ENCODE peak calls at places on chromosomes 13 and 19, in nine cellular contexts. One of them, this sample, is unnamed.
A peak's percentile ranks its signal among the peaks of the same experiment; 100 is the strongest.

GRCh38 chr19:42116308-42117075 is 15.8 kb downstream of the POU2F2 start:
- DNase-seq in cardiac fibroblast: no peak
- DNase-seq in fibroblast of pulmonary artery: no peak
- DNase-seq in fibroblast of lung: no peak
- DNase-seq in thoracic aorta: no peak
- DNase-seq in RWPE1: no peak
- DNase-seq in AG09309: no peak
- DNase-seq in body of pancreas: no peak
- DNase-seq in PC-3: no peak
- DNase-seq in this sample: no peak

GRCh38 chr19:16206637-16207036 is 8.9 kb downstream of the AP1M1 start:
- DNase-seq in cardiac fibroblast: no peak
- DNase-seq in fibroblast of pulmonary artery: no peak
- DNase-seq in fibroblast of lung: no peak
- DNase-seq in thoracic aorta: no peak
- DNase-seq in RWPE1: no peak
- DNase-seq in AG09309: no peak
- DNase-seq in body of pancreas: no peak
- DNase-seq in PC-3: no peak
- DNase-seq in this sample: no peak

GRCh38 chr19:15316498-15316897 is 15.8 kb downstream of the BRD4 start:
- DNase-seq in cardiac fibroblast: peak; percentile 34
- DNase-seq in fibroblast of pulmonary artery: no peak
- DNase-seq in fibroblast of lung: peak; percentile 72
- DNase-seq in thoracic aorta: no peak
- DNase-seq in RWPE1: no peak
- DNase-seq in AG09309: no peak
- DNase-seq in body of pancreas: no peak
- DNase-seq in PC-3: no peak
- DNase-seq in this sample: no peak

GRCh38 chr13:111627596-111627995 is 307.2 kb downstream of the TEX29 start:
- DNase-seq in cardiac fibroblast: no peak
- DNase-seq in fibroblast of pulmonary artery: no peak
- DNase-seq in fibroblast of lung: no peak
- DNase-seq in thoracic aorta: no peak
- DNase-seq in RWPE1: no peak
- DNase-seq in AG09309: no peak
- DNase-seq in body of pancreas: no peak
- DNase-seq in PC-3: no peak
- DNase-seq in this sample: no peak

GRCh38 chr13:94917814-94918213 is 205.5 kb upstream of the SOX21 start:
- DNase-seq in cardiac fibroblast: peak; percentile 7
- DNase-seq in fibroblast of pulmonary artery: peak; percentile 10
- DNase-seq in fibroblast of lung: peak; percentile 6
- DNase-seq in thoracic aorta: no peak
- DNase-seq in RWPE1: no peak
- DNase-seq in AG09309: no peak
- DNase-seq in body of pancreas: no peak
- DNase-seq in PC-3: peak; percentile 14
- DNase-seq in this sample: peak; percentile 27

GRCh38 chr13:74450976-74451375 is 316.8 kb upstream of the KLF12 start:
- DNase-seq in cardiac fibroblast: peak; percentile 62
- DNase-seq in fibroblast of pulmonary artery: no peak
- DNase-seq in fibroblast of lung: peak; percentile 35
- DNase-seq in thoracic aorta: no peak
- DNase-seq in RWPE1: no peak
- DNase-seq in AG09309: no peak
- DNase-seq in body of pancreas: no peak
- DNase-seq in PC-3: no peak
- DNase-seq in this sample: no peak

GRCh38 chr13:49351871-49352270 is 92.0 kb downstream of the CAB39L start:
- DNase-seq in cardiac fibroblast: peak; percentile 78
- DNase-seq in fibroblast of pulmonary artery: no peak
- DNase-seq in fibroblast of lung: peak; percentile 93
- DNase-seq in thoracic aorta: no peak
- DNase-seq in RWPE1: no peak
- DNase-seq in AG09309: no peak
- DNase-seq in body of pancreas: no peak
- DNase-seq in PC-3: peak; percentile 48
- DNase-seq in this sample: no peak

GRCh38 chr19:19321143-19321577 is 531 bp downstream of the MAU2 start:
- DNase-seq in cardiac fibroblast: no peak
- DNase-seq in fibroblast of pulmonary artery: no peak
- DNase-seq in fibroblast of lung: peak; percentile 6
- DNase-seq in thoracic aorta: no peak
- DNase-seq in RWPE1: no peak
- DNase-seq in AG09309: no peak
- DNase-seq in body of pancreas: no peak
- DNase-seq in PC-3: peak; percentile 29
- DNase-seq in this sample: peak; percentile 9

DNA sequence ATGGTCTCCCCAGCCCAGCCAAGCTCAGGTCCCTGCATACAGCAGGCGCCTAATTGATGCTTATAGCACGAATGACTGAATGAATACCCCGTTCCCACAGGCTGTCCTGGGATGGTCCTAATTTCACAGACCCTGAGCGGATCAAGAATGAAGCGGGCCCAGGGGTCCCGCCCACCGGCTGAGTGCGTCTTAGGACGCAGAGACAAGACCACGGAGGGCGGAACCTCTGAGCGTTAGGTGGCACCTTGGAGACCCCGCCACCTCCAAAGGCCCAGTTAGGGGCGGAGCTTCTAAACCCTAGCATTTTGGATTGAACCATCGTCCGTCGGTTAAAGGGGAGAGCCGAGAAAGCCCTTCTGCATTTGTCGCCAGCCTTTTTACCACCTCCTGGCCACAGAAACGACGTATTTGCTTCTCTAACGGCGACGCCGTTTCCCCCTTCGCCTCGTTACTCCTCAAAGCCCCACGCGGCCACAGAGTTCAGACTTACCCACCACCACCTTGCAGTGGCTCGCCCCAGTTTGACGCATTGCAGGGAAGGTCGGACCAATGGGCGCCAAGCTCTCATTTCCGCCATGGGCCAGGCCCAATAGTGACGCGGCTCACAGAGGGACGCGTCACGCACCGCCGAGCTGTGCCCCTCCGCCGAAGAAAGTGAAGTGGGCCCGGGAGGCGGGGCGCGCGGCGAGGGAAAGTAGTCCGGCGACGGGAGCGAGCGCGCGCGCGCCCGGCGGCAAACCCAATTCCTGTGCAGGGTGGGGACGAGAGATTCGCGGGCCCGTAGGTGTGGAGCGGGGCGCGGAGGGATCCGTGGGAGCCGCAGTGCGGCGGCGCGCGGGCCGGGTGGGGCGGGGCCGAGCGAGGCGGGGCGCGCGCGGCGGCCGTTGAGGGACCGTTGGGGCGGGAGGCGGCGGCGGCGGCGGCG is 475 bp upstream of the CALM3 start:
- DNase-seq in cardiac fibroblast: peak; percentile 99
- DNase-seq in fibroblast of pulmonary artery: peak; percentile 99
- DNase-seq in fibroblast of lung: peak; percentile 97
- DNase-seq in thoracic aorta: peak; percentile 90
- DNase-seq in RWPE1: peak; percentile 99
- DNase-seq in AG09309: peak; percentile 94
- DNase-seq in body of pancreas: peak; percentile 98
- DNase-seq in PC-3: peak; percentile 93
- DNase-seq in this sample: peak; percentile 98
- TF ChIP-seq CTCF in cardiac fibroblast: no peak
- TF ChIP-seq CTCF in fibroblast of pulmonary artery: no peak
- TF ChIP-seq CTCF in fibroblast of lung: no peak
- TF ChIP-seq CTCF in thoracic aorta: no peak
- TF ChIP-seq CTCF in RWPE1: no peak
- TF ChIP-seq CTCF in AG09309: no peak
- TF ChIP-seq CTCF in body of pancreas: peak; percentile 11
- TF ChIP-seq CTCF in PC-3: no peak
- TF ChIP-seq CTCF in this sample: no peak

GRCh38 chr19:379796-380195 is 29.2 kb downstream of the C2CD4C start:
- DNase-seq in cardiac fibroblast: no peak
- DNase-seq in fibroblast of pulmonary artery: no peak
- DNase-seq in fibroblast of lung: no peak
- DNase-seq in thoracic aorta: no peak
- DNase-seq in RWPE1: no peak
- DNase-seq in AG09309: no peak
- DNase-seq in body of pancreas: no peak
- DNase-seq in PC-3: no peak
- DNase-seq in this sample: no peak

GRCh38 chr19:383040-383439 is 25.9 kb downstream of the C2CD4C start:
- DNase-seq in cardiac fibroblast: no peak
- DNase-seq in fibroblast of pulmonary artery: no peak
- DNase-seq in fibroblast of lung: no peak
- DNase-seq in thoracic aorta: no peak
- DNase-seq in RWPE1: no peak
- DNase-seq in AG09309: no peak
- DNase-seq in body of pancreas: no peak
- DNase-seq in PC-3: no peak
- DNase-seq in this sample: no peak

GRCh38 chr19:384801-385169 is 24.2 kb downstream of the C2CD4C start:
- DNase-seq in cardiac fibroblast: no peak
- DNase-seq in fibroblast of pulmonary artery: no peak
- DNase-seq in fibroblast of lung: no peak
- DNase-seq in thoracic aorta: no peak
- DNase-seq in RWPE1: no peak
- DNase-seq in AG09309: no peak
- DNase-seq in body of pancreas: no peak
- DNase-seq in PC-3: no peak
- DNase-seq in this sample: no peak

GRCh38 chr19:387777-388176 is 21.2 kb downstream of the C2CD4C start:
- DNase-seq in cardiac fibroblast: no peak
- DNase-seq in fibroblast of pulmonary artery: no peak
- DNase-seq in fibroblast of lung: no peak
- DNase-seq in thoracic aorta: no peak
- DNase-seq in RWPE1: no peak
- DNase-seq in AG09309: no peak
- DNase-seq in body of pancreas: no peak
- DNase-seq in PC-3: no peak
- DNase-seq in this sample: no peak

DNA sequence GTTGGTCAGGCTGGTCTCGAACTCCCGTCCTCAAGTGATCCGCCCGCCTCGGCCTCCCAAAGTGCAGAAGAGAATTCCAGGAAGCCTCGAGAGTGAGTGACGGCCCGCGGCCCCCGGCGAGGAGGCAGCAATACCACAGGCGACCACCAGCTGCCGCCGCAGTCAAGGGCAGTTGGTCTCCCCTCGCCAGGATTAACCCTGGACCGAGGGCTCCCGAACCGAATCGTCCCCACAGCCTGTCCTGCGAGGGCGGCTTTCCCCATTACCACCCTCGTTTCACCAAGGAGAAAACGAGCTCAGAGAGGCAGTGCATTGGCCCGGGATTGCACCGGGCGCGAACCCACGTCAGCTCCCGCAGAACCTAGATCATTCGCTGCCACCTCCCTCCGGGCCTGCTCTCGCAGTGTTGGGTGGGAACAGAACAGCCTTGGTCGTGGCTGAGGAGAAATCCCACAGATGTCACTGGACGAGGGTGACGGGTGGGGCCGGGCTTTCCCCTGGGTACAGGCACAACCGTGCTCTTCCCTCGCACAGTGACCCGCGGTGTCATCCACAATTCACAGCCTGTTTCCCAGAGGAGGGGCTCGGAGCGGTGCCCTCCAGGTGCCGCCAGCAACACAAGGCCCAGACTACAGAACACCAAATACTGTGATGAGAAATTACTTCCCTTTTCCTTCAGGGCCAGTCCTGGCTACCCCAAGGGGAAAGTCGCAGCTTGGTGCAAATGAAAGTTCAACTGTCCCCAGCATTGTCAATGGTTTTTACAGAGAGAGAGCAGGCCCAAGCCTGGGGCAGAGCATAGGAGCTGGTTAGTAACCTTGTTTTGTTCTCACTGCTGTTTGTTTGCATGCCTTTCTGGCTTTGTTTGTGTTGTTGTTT is 24.8 kb downstream of the C2CD4C start:
- DNase-seq in cardiac fibroblast: no peak
- DNase-seq in fibroblast of pulmonary artery: peak; percentile 6
- DNase-seq in fibroblast of lung: no peak
- DNase-seq in thoracic aorta: no peak
- DNase-seq in RWPE1: no peak
- DNase-seq in AG09309: no peak
- DNase-seq in body of pancreas: peak; percentile 52
- DNase-seq in PC-3: no peak
- DNase-seq in this sample: no peak
- TF ChIP-seq CTCF in cardiac fibroblast: peak; percentile 41
- TF ChIP-seq CTCF in fibroblast of pulmonary artery: peak; percentile 23
- TF ChIP-seq CTCF in fibroblast of lung: no peak
- TF ChIP-seq CTCF in thoracic aorta: peak; percentile 47
- TF ChIP-seq CTCF in RWPE1: no peak
- TF ChIP-seq CTCF in AG09309: peak; percentile 23
- TF ChIP-seq CTCF in body of pancreas: peak; percentile 81
- TF ChIP-seq CTCF in PC-3: no peak
- TF ChIP-seq CTCF in this sample: no peak

DNA sequence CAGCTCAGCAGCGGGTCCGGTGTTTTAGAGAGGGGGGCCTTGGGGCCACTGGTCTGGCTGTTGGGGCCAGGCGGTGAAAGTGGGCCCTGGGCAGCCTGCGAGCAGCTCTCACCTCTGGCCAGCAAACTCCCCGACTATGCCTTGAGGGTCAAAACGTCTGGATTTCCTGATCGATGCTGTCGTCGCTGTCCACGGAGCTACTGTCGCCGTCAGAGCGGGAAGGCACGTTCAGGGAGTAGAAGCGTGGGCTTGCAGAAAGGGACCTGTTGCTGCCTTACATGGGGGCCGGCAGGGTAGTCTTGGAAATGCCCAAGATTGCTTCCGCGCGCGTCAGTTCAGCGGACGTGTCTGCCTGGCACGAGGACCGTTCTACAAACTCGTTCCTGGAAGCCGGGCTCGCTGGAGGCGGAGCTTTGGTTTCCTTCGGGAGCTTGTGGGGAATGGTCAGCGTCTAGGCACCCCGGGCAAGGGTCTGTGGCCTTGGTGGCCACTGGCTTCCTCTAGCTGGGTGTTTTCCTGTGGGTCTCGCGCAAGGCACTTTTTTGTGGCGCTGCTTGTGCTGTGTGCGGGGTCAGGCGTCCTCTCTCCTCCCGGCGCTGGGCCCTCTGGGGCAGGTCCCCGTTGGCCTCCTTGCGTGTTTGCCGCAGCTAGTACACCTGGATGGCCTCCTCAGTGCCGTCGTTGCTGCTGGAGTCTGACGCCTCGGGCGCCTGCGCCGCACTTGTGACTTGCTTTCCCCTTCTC is 15.3 kb downstream of the RB1 start:
- DNase-seq in cardiac fibroblast: no peak
- DNase-seq in fibroblast of pulmonary artery: no peak
- DNase-seq in fibroblast of lung: no peak
- DNase-seq in thoracic aorta: no peak
- DNase-seq in RWPE1: no peak
- DNase-seq in AG09309: no peak
- DNase-seq in body of pancreas: peak; percentile 41
- DNase-seq in PC-3: no peak
- DNase-seq in this sample: no peak
- TF ChIP-seq CTCF in cardiac fibroblast: no peak
- TF ChIP-seq CTCF in fibroblast of pulmonary artery: no peak
- TF ChIP-seq CTCF in fibroblast of lung: no peak
- TF ChIP-seq CTCF in thoracic aorta: no peak
- TF ChIP-seq CTCF in RWPE1: no peak
- TF ChIP-seq CTCF in AG09309: no peak
- TF ChIP-seq CTCF in body of pancreas: no peak
- TF ChIP-seq CTCF in PC-3: no peak
- TF ChIP-seq CTCF in this sample: no peak

DNA sequence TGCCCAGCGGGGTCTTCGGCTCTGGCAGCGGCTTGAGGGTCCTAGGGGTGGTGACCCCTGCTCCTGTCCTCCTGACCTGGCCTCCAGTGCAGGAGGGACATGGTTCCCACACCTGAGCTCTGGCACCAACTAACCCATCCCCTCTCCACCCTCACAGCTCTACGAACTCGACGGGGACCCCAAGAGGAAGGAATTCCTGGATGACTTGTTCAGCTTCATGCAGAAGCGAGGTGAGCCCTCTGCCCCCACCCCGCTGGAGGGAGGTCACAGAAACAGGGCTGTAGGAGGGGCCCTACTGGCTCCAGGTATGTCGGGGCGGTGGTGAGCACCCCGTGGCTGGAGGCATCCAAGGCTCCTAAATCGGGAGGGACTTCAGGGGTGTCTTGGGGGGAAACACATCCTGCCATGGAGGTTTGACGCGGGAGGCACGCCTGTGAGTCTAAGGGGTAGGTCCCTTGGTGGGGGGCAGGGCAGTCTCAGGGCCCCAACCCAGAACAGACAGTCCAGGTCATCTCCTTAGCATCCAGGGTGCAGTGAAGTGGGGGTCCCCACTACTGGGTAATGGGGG is 24.1 kb upstream of the WDR18 start:
- DNase-seq in cardiac fibroblast: no peak
- DNase-seq in fibroblast of pulmonary artery: no peak
- DNase-seq in fibroblast of lung: no peak
- DNase-seq in thoracic aorta: no peak
- DNase-seq in RWPE1: no peak
- DNase-seq in AG09309: no peak
- DNase-seq in body of pancreas: no peak
- DNase-seq in PC-3: no peak
- DNase-seq in this sample: no peak
- TF ChIP-seq CTCF in cardiac fibroblast: no peak
- TF ChIP-seq CTCF in fibroblast of pulmonary artery: no peak
- TF ChIP-seq CTCF in fibroblast of lung: no peak
- TF ChIP-seq CTCF in thoracic aorta: no peak
- TF ChIP-seq CTCF in RWPE1: no peak
- TF ChIP-seq CTCF in AG09309: no peak
- TF ChIP-seq CTCF in body of pancreas: no peak
- TF ChIP-seq CTCF in PC-3: no peak
- TF ChIP-seq CTCF in this sample: no peak

This sample was measured in MCF 10A.